ENCODE peak calls at places on chromosome 22, in ten cellular contexts. K is uterus; C is iPS DF 6.9; L is tibial nerve; G is tibial artery; B is naive thymus-derived CD4-positive, alpha-beta T cell; T is cardiac muscle cell; Y is dorsolateral prefrontal cortex; M is heart left ventricle; N is lung. Q is an unnamed sample.

GRCh38 chr22:32829451-32829851 is 27.9 kb downstream of the TIMP3 start:
- DNase-seq in K (no peak), C (no peak), L (no peak), G (no peak), B (no peak), T (no peak), Y (no peak), M (no peak), N (no peak), Q (no peak)

GRCh38 chr22:25021976-25022711 is 69.6 kb downstream of the KIAA1671 start:
- DNase-seq in K (no peak), C (no peak), L (no peak), G (no peak), B (no peak), T (peak; percentile 8), Y (no peak), M (no peak), N (no peak), Q (no peak)

GRCh38 chr22:29003975-29004646 is 57.5 kb downstream of the C22orf31 start:
- DNase-seq in K (no peak), C (no peak), L (no peak), G (no peak), B (no peak), T (no peak), Y (no peak), M (no peak), N (peak; percentile 52), Q (no peak)

GRCh38 chr22:24950272-24950902 is 2.1 kb upstream of the KIAA1671 start:
- DNase-seq in K (no peak), C (no peak), L (no peak), G (no peak), B (no peak), T (peak; percentile 85), Y (no peak), M (no peak), N (no peak), Q (no peak)

GRCh38 chr22:33321466-33321865 is 263.3 kb upstream of the SYN3 start:
- DNase-seq in K (no peak), C (no peak), L (no peak), G (no peak), B (no peak), T (no peak), Y (no peak), M (no peak), N (no peak), Q (no peak)

GRCh38 chr22:39306456-39307361 is 12.7 kb downstream of the RPL3 start:
- DNase-seq in K (no peak), C (no peak), L (no peak), G (peak; percentile 54), B (peak; percentile 54), T (no peak), Y (no peak), M (no peak), N (no peak), Q (peak; percentile 36)

GRCh38 chr22:48492371-48493320 is 1335.0 kb downstream of the BRD1 start:
- DNase-seq in K (peak; percentile 53), C (no peak), L (peak; percentile 46), G (peak; percentile 57), B (no peak), T (peak; percentile 78), Y (peak; percentile 81), M (peak; percentile 37), N (peak; percentile 55), Q (peak; percentile 68)

GRCh38 chr22:33812578-33812977 is 107.7 kb downstream of the LARGE1 start:
- DNase-seq in K (no peak), C (no peak), L (no peak), G (no peak), B (no peak), T (no peak), Y (no peak), M (no peak), N (no peak), Q (no peak)

GRCh38 chr22:17847360-17848078 is 73.2 kb upstream of the BID start:
- DNase-seq in K (no peak), C (no peak), L (no peak), G (no peak), B (no peak), T (no peak), Y (no peak), M (no peak), N (no peak), Q (no peak)

GRCh38 chr22:17846326-17846992 is 72.2 kb upstream of the BID start:
- DNase-seq in K (peak; percentile 79), C (no peak), L (no peak), G (peak; percentile 43), B (no peak), T (no peak), Y (no peak), M (no peak), N (no peak), Q (no peak)

GRCh38 chr22:17845340-17845739 is 71.1 kb upstream of the BID start:
- DNase-seq in K (peak; percentile 43), C (no peak), L (no peak), G (no peak), B (no peak), T (no peak), Y (no peak), M (no peak), N (no peak), Q (no peak)

GRCh38 chr22:17844150-17844549 is 69.9 kb upstream of the BID start:
- DNase-seq in K (no peak), C (no peak), L (no peak), G (no peak), B (no peak), T (no peak), Y (no peak), M (no peak), N (no peak), Q (no peak)

DNA sequence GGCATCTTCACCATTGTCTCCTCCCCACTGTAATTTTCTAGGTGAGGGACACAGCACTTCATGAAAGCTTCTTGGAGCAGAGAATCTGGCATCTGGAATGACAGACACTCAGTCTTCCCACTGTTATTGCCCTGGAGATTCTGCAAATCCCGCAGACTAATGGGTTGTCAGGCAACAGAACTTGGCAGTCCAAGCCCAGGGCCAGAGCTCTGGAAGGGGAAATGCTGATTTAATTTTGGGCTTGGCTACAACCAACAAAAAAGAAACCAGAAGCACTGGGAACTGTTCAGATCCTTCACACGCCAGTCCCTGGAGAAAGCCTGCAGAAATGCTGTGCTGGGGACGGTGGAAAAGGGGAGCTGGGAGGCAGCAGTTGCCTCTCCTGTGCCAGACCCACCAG is 71.5 kb upstream of the BID start:
- DNase-seq in K (peak; percentile 70), C (no peak), L (no peak), G (no peak), B (no peak), T (no peak), Y (no peak), M (no peak), N (no peak), Q (no peak)
- H3K27ac ChIP-seq in K (peak overlapping the region; percentile 85), C (no peak overlapping the region), L (peak overlapping the region; percentile 15), G (peak overlapping the region; percentile 82), B (no peak overlapping the region), T (peak overlapping the region; percentile 74), Y (peak overlapping the region; percentile 69), M (no peak overlapping the region), N (peak overlapping the region; percentile 9), Q (no peak overlapping the region)

DNA sequence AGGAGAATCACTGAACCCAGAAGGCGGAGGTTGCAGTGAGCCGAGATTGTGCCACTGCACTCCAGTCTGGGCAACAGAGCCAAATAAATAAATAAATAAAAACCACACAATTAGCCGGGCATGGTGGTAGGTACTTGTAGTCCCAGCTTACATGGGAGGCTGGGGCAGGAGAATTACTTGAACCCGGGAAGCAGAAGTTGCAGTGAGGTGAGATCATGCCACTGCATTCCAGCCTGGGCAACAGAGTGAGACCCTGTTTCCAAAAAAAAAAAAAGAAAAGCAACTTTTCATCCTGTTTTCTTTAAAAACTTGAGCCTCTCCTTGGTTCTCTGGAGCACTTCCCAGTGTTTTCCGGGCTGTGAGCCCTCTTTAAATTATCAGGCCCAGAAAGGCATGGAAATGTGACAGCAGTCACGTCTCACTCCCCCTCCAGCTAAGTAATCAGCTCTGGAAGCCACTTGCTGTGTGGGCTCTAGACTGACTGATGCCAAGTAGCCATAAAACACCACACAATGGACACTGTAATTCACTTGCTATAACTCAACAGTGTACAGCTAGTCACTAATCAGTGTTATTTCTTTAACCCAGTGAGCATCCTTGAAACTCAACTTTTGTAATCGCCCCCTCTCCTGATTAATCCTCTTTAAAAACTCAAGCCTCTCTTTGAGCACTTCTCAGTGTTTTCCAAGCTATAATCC is 13.0 kb upstream of the MCHR1 start:
- DNase-seq in K (peak; percentile 73), C (no peak), L (no peak), G (peak; percentile 72), B (no peak), T (peak; percentile 78), Y (no peak), M (peak; percentile 65), N (no peak), Q (no peak)
- H3K27ac ChIP-seq in K (peak overlapping the region; percentile 84), C (no peak overlapping the region), L (no peak overlapping the region), G (peak overlapping the region; percentile 87), B (no peak overlapping the region), T (no peak overlapping the region), Y (peak overlapping the region; percentile 78), M (peak overlapping the region; percentile 36), N (peak overlapping the region; percentile 48), Q (no peak overlapping the region)

GRCh38 chr22:38230916-38231315 is 29.1 kb downstream of the MAFF start:
- DNase-seq in K (no peak), C (no peak), L (no peak), G (no peak), B (no peak), T (no peak), Y (no peak), M (no peak), N (no peak), Q (no peak)

GRCh38 chr22:38228326-38228872 is 26.6 kb downstream of the MAFF start:
- DNase-seq in K (no peak), C (no peak), L (no peak), G (no peak), B (no peak), T (peak; percentile 32), Y (no peak), M (no peak), N (no peak), Q (no peak)

GRCh38 chr22:38226853-38227649 is 25.3 kb downstream of the MAFF start:
- DNase-seq in K (no peak), C (no peak), L (no peak), G (no peak), B (no peak), T (no peak), Y (no peak), M (no peak), N (no peak), Q (no peak)

GRCh38 chr22:38230108-38230825 is 28.5 kb downstream of the MAFF start:
- DNase-seq in K (no peak), C (no peak), L (no peak), G (no peak), B (peak; percentile 45), T (peak; percentile 70), Y (no peak), M (no peak), N (no peak), Q (peak; percentile 62)

GRCh38 chr22:38228873-38229740 is 27.3 kb downstream of the MAFF start:
- DNase-seq in K (no peak), C (no peak), L (no peak), G (peak; percentile 79), B (no peak), T (peak; percentile 60), Y (no peak), M (no peak), N (no peak), Q (no peak)
- H3K27ac ChIP-seq in K (peak overlapping the region; percentile 68), C (no peak overlapping the region), L (peak overlapping the region; percentile 77), G (peak overlapping the region; percentile 67), B (no peak overlapping the region), T (no peak overlapping the region), Y (peak overlapping the region; percentile 88), M (peak overlapping the region; percentile 35), N (peak overlapping the region; percentile 54), Q (peak overlapping the region; percentile 81)

DNA sequence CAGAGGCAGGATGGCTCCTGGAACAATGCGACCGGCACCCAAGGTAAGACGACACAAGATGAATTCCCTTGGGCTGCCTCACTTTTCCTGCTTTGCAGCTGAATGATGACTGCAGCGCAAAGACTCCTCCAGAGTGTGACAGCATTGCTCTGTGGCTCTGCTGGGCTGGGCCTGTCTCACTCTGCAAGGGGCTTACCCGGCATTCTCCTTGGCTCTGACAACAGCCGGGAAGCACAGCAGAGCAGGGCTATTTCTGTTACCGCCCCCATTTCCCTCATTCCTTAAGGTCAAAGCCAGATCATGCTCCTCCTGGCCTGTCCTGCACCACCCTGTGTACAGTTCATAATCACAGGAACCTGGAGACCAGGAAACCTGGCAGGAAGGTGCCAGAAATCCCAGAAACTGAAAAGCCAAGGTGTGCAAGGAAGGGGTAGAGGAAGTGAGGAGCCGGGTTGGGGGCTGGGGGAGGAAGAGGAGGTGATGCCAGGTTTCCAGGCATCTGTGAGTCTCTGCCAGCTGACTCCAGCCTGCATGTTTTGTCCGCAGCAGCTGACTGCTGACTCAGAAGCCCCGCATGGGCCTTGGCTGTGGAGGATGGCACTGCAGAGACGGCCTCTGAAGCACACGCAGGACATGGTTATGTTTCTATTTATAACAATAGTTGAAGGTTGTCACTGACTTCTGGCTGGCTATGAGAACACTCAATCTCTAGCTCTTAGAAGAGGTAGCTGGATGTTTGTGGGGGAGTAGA is 113.6 kb downstream of the MICAL3 start:
- DNase-seq in K (peak; percentile 75), C (no peak), L (no peak), G (peak; percentile 74), B (no peak), T (peak; percentile 83), Y (peak; percentile 82), M (peak; percentile 79), N (no peak), Q (peak; percentile 65)
- H3K27ac ChIP-seq in K (peak overlapping the region; percentile 74), C (no peak overlapping the region), L (peak overlapping the region; percentile 34), G (peak overlapping the region; percentile 74), B (no peak overlapping the region), T (peak overlapping the region; percentile 97), Y (peak overlapping the region; percentile 93), M (peak overlapping the region; percentile 87), N (peak overlapping the region; percentile 81), Q (peak overlapping the region; percentile 94)